ENCODE peak calls at places on chromosomes 16 and 17, in five cellular contexts. C, L, K, N and P are unnamed samples.
A peak's percentile ranks its signal among the peaks of the same experiment; 100 is the strongest.

GRCh38 chr17:1179112-1179634 is 608 bp downstream of the ABR start:
- DNase-seq in C (peak; percentile 4), L (peak; percentile 43), K (peak; percentile 45), N (no peak), P (no peak)

GRCh38 chr17:20073056-20073979 is 64.2 kb downstream of the SPECC1 start:
- DNase-seq in C (no peak), L (no peak), K (no peak), N (no peak), P (peak; percentile 40)

GRCh38 chr17:63533433-63534077 is 10.4 kb downstream of the KCNH6 start:
- DNase-seq in C (no peak), L (no peak), K (no peak), N (no peak), P (peak; percentile 27)

GRCh38 chr16:47150067-47150466 is 6.3 kb upstream of the NETO2 start:
- DNase-seq in C (no peak), L (no peak), K (no peak), N (no peak), P (no peak)

GRCh38 chr17:28346746-28347246 is 10.5 kb downstream of the POLDIP2 start:
- DNase-seq in C (no peak), L (peak; percentile 62), K (no peak), N (peak; percentile 90), P (peak; percentile 57)

GRCh38 chr16:83004868-83005652 is 378.3 kb downstream of the CDH13 start:
- DNase-seq in C (no peak), L (no peak), K (no peak), N (no peak), P (peak; percentile 10)

GRCh38 chr16:69942627-69943170 is 8.4 kb upstream of the CLEC18A start:
- DNase-seq in C (no peak), L (no peak), K (no peak), N (no peak), P (no peak)

GRCh38 chr16:48117217-48118105 is 38.3 kb downstream of the ABCC12 start:
- DNase-seq in C (peak; percentile 34), L (peak; percentile 64), K (peak; percentile 52), N (peak; percentile 37), P (peak; percentile 87)

GRCh38 chr16:49564577-49565224 is 191.1 kb downstream of the C16orf78 start:
- DNase-seq in C (no peak), L (no peak), K (peak; percentile 11), N (no peak), P (peak; percentile 56)

GRCh38 chr17:68197091-68197996 is 50.5 kb upstream of the AMZ2 start:
- DNase-seq in C (no peak), L (peak; percentile 25), K (no peak), N (no peak), P (peak; percentile 51)

GRCh38 chr17:1957037-1957436 is 68.1 kb downstream of the RTN4RL1 start:
- DNase-seq in C (no peak), L (no peak), K (peak; percentile 24), N (no peak), P (no peak)

GRCh38 chr17:7560172-7561027 is 1.3 kb upstream of the SENP3 start:
- DNase-seq in C (no peak), L (peak; percentile 89), K (peak; percentile 85), N (peak; percentile 56), P (peak; percentile 94)

GRCh38 chr16:47320546-47321315 is 140.1 kb downstream of the ITFG1 start:
- DNase-seq in C (no peak), L (no peak), K (peak; percentile 41), N (no peak), P (no peak)

GRCh38 chr17:7549401-7550055 is 670 bp downstream of the TNFSF12 start:
- DNase-seq in C (no peak), L (no peak), K (peak; percentile 52), N (no peak), P (no peak)

GRCh38 chr17:63609820-63610573 is 9.3 kb downstream of the TACO1 start:
- DNase-seq in C (no peak), L (no peak), K (no peak), N (no peak), P (no peak)

GRCh38 chr16:30535777-30536190 is 1.1 kb upstream of the ZNF747 start:
- DNase-seq in C (peak; percentile 61), L (peak; percentile 87), K (peak; percentile 86), N (peak; percentile 69), P (peak; percentile 87)

GRCh38 chr16:13390093-13390985 is 488.9 kb downstream of the SHISA9 start:
- DNase-seq in C (no peak), L (no peak), K (no peak), N (no peak), P (no peak)

GRCh38 chr16:89744813-89745212 is 23.5 kb downstream of the ZNF276 start:
- DNase-seq in C (no peak), L (no peak), K (no peak), N (no peak), P (no peak)

GRCh38 chr17:38322156-38322779 is 21.5 kb downstream of the GPR179 start:
- DNase-seq in C (no peak), L (peak; percentile 69), K (peak; percentile 53), N (no peak), P (peak; percentile 82)

DNA sequence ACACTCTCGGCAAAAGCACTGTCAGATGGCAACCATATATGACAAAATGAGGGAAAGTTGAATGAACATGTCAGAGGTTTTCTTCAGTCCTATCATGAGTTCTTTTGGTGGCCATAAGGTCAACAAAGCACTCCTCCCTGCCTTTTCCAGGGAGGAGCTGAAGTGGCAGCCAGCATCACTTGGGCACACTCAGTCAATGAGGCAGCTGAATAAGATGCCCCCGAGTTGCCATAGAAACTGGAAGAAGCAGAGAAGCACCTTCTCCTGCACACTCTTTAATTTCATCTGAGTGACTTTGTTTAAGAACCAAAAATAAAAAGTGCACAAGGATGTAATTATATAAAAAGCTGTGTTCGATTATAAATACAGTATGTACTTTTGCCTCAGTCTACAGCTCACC is 15.9 kb downstream of the KCNJ2 start:
- DNase-seq in C (no peak), L (no peak), K (no peak), N (no peak), P (no peak)
- H2AFZ ChIP-seq in C (no peak overlapping the region), L (no peak overlapping the region), K (no peak overlapping the region), N (no peak overlapping the region), P (no peak overlapping the region)

GRCh38 chr17:31251618-31252328 is 45.3 kb downstream of the OMG start:
- DNase-seq in C (no peak), L (no peak), K (no peak), N (no peak), P (no peak)
- H3K4me1 ChIP-seq in C (peaks cover 15% of the 10 kb centered on the region), L (peaks cover 5% of the 10 kb centered on the region), K (peaks cover 47% of the 10 kb centered on the region), N (peaks cover 9% of the 10 kb centered on the region), P (peaks cover 3% of the 10 kb centered on the region)

DNA sequence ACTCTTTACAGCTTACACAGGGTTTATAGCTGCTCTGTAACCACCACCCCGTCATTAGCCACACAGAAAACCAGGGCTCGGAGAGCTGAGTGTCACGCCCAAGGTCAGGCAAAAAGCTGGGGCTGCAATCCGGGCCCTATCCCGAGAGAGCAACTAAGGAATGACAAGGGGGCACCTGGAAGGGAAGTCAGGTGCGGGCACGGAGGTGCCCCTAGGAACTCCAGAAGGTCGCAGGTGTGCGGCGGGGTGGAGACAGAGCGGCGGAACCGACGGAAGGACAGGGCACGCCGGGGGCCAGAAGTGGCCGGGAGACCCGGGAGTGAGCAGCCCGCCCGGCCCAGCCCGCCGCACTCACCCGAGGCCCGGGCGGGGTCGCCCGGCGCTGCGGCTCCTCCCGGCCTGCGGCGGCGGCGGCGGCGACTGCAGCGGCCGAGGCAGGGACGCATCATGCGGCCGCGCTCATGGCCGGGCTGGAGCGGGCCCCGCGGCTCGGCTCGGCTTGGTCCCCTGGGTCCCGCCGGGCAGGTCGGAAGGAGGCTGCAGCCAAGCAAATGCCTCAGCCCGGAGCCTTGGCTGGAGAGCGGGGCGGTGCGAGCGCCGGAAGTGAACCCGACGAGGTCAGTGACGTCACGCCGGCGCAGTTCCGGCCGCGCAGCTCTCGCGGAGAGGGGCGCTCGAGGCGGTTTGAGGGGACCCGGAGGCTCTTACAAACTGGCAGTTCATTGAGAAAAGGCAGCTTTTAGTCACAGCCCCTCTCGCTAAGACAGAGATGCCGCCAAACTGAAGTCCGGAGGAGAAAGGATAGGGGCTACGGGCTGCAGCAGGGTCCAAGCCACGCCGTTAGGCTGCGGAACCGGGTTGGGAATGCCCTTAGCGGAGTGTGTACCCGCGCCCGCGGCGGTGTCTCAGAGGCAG is at the start of gene ZDHHC7:
- DNase-seq in C (peak; percentile 66), L (peak; percentile 94), K (peak; percentile 96), N (peak; percentile 88), P (peak; percentile 93)
- TF ChIP-seq EZH2 in C (no peak), L (no peak), K (no peak), N (no peak), P (no peak)

DNA sequence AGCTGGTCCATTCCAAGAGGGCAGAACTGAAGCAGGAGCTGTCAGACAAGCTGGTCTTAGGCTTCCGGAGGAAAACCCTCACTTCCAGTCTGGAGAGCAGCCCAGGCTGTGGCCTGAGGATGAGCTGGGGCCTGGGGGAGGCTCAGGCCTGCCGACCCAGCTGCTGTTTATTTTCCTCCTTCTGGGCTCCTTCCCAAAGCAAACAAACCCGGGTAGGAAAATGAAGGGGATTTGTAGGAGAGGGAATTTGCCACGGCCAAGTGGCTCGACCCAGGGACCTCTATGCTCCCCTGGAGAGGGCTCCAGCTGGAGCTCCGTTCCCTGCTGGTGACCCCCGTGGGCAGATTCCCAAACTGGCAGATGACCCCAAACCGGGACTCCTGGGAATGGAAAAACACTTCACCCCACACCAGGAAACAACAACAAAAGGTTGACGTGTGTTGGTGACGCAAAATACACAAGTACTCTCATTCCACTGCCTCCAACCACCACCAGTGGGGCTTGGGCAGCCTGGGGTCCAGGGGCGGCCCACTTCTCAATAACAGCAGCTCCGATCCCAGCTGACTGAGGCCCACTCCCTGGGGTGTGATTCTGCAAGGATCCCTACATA is 8.8 kb downstream of the JUP start:
- DNase-seq in C (peak; percentile 58), L (peak; percentile 60), K (peak; percentile 56), N (peak; percentile 100), P (no peak)
- H2AFZ ChIP-seq in C (no peak overlapping the region), L (no peak overlapping the region), K (peak overlapping the region; percentile 47), N (no peak overlapping the region), P (no peak overlapping the region)

GRCh38 chr17:49361129-49361901 is 735 bp downstream of the ZNF652 start:
- DNase-seq in C (no peak), L (peak; percentile 43), K (peak; percentile 64), N (peak; percentile 67), P (peak; percentile 59)

GRCh38 chr17:49362723-49363117 is 670 bp upstream of the ZNF652 start:
- DNase-seq in C (no peak), L (peak; percentile 11), K (no peak), N (no peak), P (no peak)

GRCh38 chr17:49360796-49361128 is 1.3 kb downstream of the ZNF652 start:
- DNase-seq in C (peak; percentile 69), L (peak; percentile 44), K (no peak), N (no peak), P (no peak)

GRCh38 chr17:49363251-49363650 is 1.2 kb upstream of the ZNF652 start:
- DNase-seq in C (no peak), L (no peak), K (no peak), N (no peak), P (no peak)

GRCh38 chr17:49361902-49362722 is at the start of gene ZNF652:
- DNase-seq in C (peak; percentile 93), L (peak; percentile 98), K (peak; percentile 94), N (peak; percentile 86), P (peak; percentile 98)
- H3K4me1 ChIP-seq in C (peaks cover 34% of the 10 kb centered on the region), L (peaks cover 36% of the 10 kb centered on the region), K (peaks cover 25% of the 10 kb centered on the region), N (peaks cover 19% of the 10 kb centered on the region), P (peaks cover 38% of the 10 kb centered on the region)

DNA sequence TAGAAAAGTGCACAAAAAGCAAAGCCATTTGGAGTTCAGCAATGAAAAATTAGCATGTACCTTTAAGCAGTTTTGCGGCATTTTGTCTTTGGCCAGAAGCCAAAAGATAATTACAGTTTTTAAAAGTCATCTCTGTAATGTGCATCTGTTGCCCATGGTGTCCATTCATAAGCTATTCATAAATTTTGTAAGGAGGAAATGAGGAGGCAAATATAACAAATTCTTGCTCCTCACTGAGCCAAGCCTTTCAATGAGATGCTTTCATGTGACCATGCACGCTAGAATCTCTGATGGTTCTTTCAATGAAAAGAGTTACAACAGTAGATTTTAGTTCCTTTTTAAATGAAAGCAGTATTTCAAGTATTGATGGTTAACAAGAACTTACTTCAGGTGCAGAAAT is 247.1 kb upstream of the MON1B start:
- DNase-seq in C (no peak), L (no peak), K (no peak), N (no peak), P (no peak)
- TF ChIP-seq EZH2 in C (no peak), L (no peak), K (no peak), N (no peak), P (no peak)